ENCODE peak calls at places on chromosomes 7 and 10, in eight cellular contexts. U is ovary, I is prostate gland, B is heart right ventricle, P is cardiac muscle cell, F is HCT116, J is mesendoderm, Q is fibroblast of lung. T is an unnamed sample.

GRCh38 chr10:33260403-33261239 is 73.8 kb downstream of the NRP1 start:
- DNase-seq in U (no peak), I (no peak), B (no peak), P (no peak), F (no peak), J (no peak), Q (peak; percentile 61), T (no peak)

GRCh38 chr10:92697663-92698511 is 8.1 kb downstream of the HHEX start:
- DNase-seq in U (no peak), I (no peak), B (no peak), P (no peak), F (no peak), J (no peak), Q (no peak), T (no peak)

GRCh38 chr7:100000239-100000638 is 15.2 kb upstream of the ZKSCAN1 start:
- DNase-seq in U (no peak), I (no peak), B (no peak), P (no peak), F (no peak), J (no peak), Q (no peak), T (no peak)

GRCh38 chr7:106367018-106367420 is 82.2 kb upstream of the NAMPT start:
- DNase-seq in U (no peak), I (no peak), B (no peak), P (peak; percentile 25), F (no peak), J (peak; percentile 73), Q (peak; percentile 14), T (no peak)

GRCh38 chr10:100646033-100646432 is 99.3 kb upstream of the PAX2 start:
- DNase-seq in U (no peak), I (no peak), B (no peak), P (no peak), F (no peak), J (no peak), Q (no peak), T (no peak)

GRCh38 chr7:156344595-156344994 is 296.0 kb upstream of the RNF32 start:
- DNase-seq in U (no peak), I (no peak), B (no peak), P (no peak), F (no peak), J (no peak), Q (no peak), T (no peak)

GRCh38 chr10:66234872-66235271 is 691.0 kb upstream of the LRRTM3 start:
- DNase-seq in U (no peak), I (no peak), B (no peak), P (peak; percentile 4), F (no peak), J (peak; percentile 18), Q (no peak), T (no peak)

GRCh38 chr10:78846770-78847169 is 222.0 kb upstream of the ZMIZ1 start:
- DNase-seq in U (no peak), I (no peak), B (peak; percentile 53), P (no peak), F (no peak), J (no peak), Q (no peak), T (no peak)

GRCh38 chr7:104252409-104253134 is 44.8 kb upstream of the ORC5 start:
- DNase-seq in U (no peak), I (no peak), B (no peak), P (no peak), F (peak; percentile 16), J (peak; percentile 69), Q (no peak), T (no peak)

GRCh38 chr7:128672927-128673517 is 930 bp downstream of the GARIN1A start:
- DNase-seq in U (no peak), I (no peak), B (no peak), P (peak; percentile 63), F (peak; percentile 12), J (peak; percentile 67), Q (peak; percentile 16), T (no peak)

GRCh38 chr7:1693991-1694524 is 24.0 kb downstream of the ELFN1 start:
- DNase-seq in U (no peak), I (no peak), B (no peak), P (peak; percentile 47), F (no peak), J (peak; percentile 95), Q (peak; percentile 69), T (no peak)

GRCh38 chr7:44280993-44281721 is 44.2 kb downstream of the CAMK2B start:
- DNase-seq in U (peak; percentile 6), I (no peak), B (peak; percentile 34), P (no peak), F (no peak), J (no peak), Q (no peak), T (no peak)

GRCh38 chr7:155323001-155323638 is 25.4 kb downstream of the INSIG1 start:
- DNase-seq in U (no peak), I (no peak), B (no peak), P (no peak), F (no peak), J (no peak), Q (no peak), T (no peak)

GRCh38 chr7:116097365-116098009 is 66.9 kb upstream of the TFEC start:
- DNase-seq in U (no peak), I (no peak), B (no peak), P (no peak), F (peak; percentile 75), J (peak; percentile 66), Q (peak; percentile 89), T (no peak)

GRCh38 chr10:104120061-104120460 is 1.9 kb upstream of the SFR1 start:
- DNase-seq in U (no peak), I (no peak), B (no peak), P (no peak), F (no peak), J (no peak), Q (no peak), T (no peak)

GRCh38 chr10:102633282-102633681 is 11.0 kb upstream of the TRIM8 start:
- DNase-seq in U (peak; percentile 49), I (no peak), B (no peak), P (peak; percentile 62), F (no peak), J (no peak), Q (peak; percentile 77), T (no peak)

GRCh38 chr10:102633848-102634247 is 10.4 kb upstream of the TRIM8 start:
- DNase-seq in U (no peak), I (no peak), B (no peak), P (no peak), F (no peak), J (no peak), Q (no peak), T (no peak)

GRCh38 chr10:102631525-102632393 is 12.5 kb upstream of the TRIM8 start:
- DNase-seq in U (no peak), I (no peak), B (no peak), P (no peak), F (no peak), J (no peak), Q (no peak), T (no peak)

GRCh38 chr10:102630663-102631062 is 13.6 kb upstream of the TRIM8 start:
- DNase-seq in U (no peak), I (no peak), B (no peak), P (no peak), F (no peak), J (no peak), Q (no peak), T (no peak)

DNA sequence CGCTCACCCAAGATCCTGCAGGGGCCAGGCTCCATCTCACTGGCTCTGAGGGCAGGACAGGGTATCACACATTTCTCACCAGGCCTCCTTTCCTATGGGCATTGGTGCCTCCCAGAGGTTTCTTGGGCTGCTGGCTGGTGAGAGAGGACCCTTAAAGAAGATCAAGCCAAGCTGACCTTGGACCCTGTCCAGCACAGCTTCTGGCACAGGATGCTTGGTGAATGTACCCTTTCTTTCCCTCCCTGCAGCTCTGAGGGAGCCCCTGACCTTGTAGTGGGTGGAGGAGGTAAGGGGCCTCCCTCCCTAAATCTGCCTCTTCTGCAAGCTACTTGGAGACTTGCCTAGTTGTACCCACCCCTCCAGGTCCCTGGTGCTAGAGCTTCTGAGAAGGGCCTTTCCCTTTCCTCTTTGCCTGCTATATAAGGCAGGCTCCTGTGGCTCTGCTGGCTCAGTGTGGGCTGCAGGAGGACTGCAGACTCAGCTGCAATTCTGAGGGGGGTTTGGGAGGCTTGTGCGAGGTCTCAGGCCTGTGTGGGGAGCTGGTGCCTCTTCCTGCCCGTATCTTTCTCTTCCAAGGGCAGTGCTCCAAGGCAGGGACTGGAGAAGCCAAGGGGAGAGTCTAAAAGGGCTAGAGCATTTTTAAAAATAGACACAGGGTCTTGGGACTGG is 11.8 kb upstream of the TRIM8 start:
- DNase-seq in U (peak; percentile 75), I (no peak), B (no peak), P (peak; percentile 48), F (no peak), J (no peak), Q (peak; percentile 54), T (no peak)
- H3K4me1 ChIP-seq in U (peaks cover 20% of the 10 kb centered on the region), I (peaks cover under 1% of the 10 kb centered on the region), B (peaks cover 40% of the 10 kb centered on the region), P (peaks cover 67% of the 10 kb centered on the region), F (peaks cover 88% of the 10 kb centered on the region), J (peaks cover 19% of the 10 kb centered on the region), Q (peaks cover 62% of the 10 kb centered on the region), T (peaks cover 2% of the 10 kb centered on the region)

DNA sequence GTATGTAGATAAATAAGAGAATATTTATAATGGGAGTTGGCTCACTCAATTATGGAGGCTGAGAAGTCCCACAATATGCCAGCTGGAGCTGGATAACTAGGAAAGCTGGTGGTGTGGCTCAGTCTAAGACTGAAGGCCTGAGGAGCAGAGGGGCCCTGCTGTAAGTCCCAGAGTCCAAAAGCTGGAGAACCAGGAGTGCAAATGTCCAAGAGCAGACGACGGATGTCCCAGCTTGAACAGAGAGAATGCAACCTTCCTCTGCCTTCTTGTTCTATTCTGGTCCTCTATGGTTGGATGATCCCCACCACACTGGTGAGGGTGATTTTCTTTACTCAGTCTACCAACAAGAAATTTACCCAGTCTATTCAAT is 13.2 kb downstream of the IL2RA start:
- DNase-seq in U (no peak), I (no peak), B (no peak), P (no peak), F (no peak), J (no peak), Q (no peak), T (peak; percentile 14)
- H3K4me1 ChIP-seq in U (no peaks in the 10 kb centered on the region), I (no peaks in the 10 kb centered on the region), B (peaks cover 16% of the 10 kb centered on the region), P (no peaks in the 10 kb centered on the region), F (peaks cover 24% of the 10 kb centered on the region), J (no peaks in the 10 kb centered on the region), Q (no peaks in the 10 kb centered on the region), T (no peaks in the 10 kb centered on the region)

DNA sequence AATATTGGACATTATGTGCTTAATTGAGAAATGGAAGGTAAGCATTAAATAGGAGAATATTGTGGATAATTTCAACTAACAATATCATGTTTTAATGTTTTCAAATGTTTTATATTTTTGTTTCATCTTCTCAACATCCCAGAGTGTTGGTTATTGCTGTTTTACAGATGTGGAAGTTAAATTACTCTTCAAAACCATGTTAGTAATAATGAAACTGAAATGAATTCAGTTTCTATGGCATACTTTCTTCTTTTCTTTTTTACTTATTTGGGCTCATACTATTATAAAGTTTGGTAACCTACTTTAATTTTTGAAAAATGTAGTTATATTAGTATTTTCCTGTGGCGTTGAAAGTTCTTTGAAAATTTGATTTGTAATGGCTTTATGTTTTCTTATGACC is 4.2 kb downstream of the GLRX3 start:
- DNase-seq in U (no peak), I (no peak), B (no peak), P (no peak), F (no peak), J (no peak), Q (no peak), T (no peak)
- H3K4me1 ChIP-seq in U (peaks cover 18% of the 10 kb centered on the region), I (peaks cover 9% of the 10 kb centered on the region), B (peaks cover 44% of the 10 kb centered on the region), P (peaks cover 9% of the 10 kb centered on the region), F (peaks cover 24% of the 10 kb centered on the region), J (peaks cover 3% of the 10 kb centered on the region), Q (peaks cover 6% of the 10 kb centered on the region), T (peaks cover 3% of the 10 kb centered on the region)

GRCh38 chr10:124681091-124681490 is 63.1 kb downstream of the FAM53B start:
- DNase-seq in U (no peak), I (no peak), B (no peak), P (no peak), F (no peak), J (no peak), Q (no peak), T (no peak)
- H3K4me1 ChIP-seq in U (peaks cover 41% of the 10 kb centered on the region), I (no peaks in the 10 kb centered on the region), B (peaks cover 78% of the 10 kb centered on the region), P (peaks cover 29% of the 10 kb centered on the region), F (no peaks in the 10 kb centered on the region), J (no peaks in the 10 kb centered on the region), Q (peaks cover 4% of the 10 kb centered on the region), T (no peaks in the 10 kb centered on the region)

T was measured in colonic mucosa.